ENCODE peak calls at places on chromosomes 4 and X, in five cellular contexts. E is A549, S is tibial nerve, X is heart left ventricle, W is stomach. V is an unnamed sample.

GRCh38 chrX:118756111-118756510 is 28.7 kb downstream of the IL13RA1 start:
- DNase-seq in E (no peak), S (peak; percentile 9), X (no peak), W (no peak), V (no peak)

GRCh38 chr4:66014146-66014765 is 344.0 kb upstream of the EPHA5 start:
- DNase-seq in E (no peak), S (no peak), X (no peak), W (no peak), V (no peak)

GRCh38 chrX:51053741-51054140 is 143.2 kb downstream of the BMP15 start:
- DNase-seq in E (no peak), S (no peak), X (no peak), W (no peak), V (no peak)

GRCh38 chrX:45769919-45770582 is 569.4 kb upstream of the DIPK2B start:
- DNase-seq in E (peak; percentile 74), S (peak; percentile 49), X (peak; percentile 65), W (peak; percentile 56), V (peak; percentile 86)

GRCh38 chr4:72974694-72975487 is 94.6 kb downstream of the COX18 start:
- DNase-seq in E (no peak), S (no peak), X (no peak), W (no peak), V (no peak)

GRCh38 chr4:124132161-124132560 is 580.4 kb downstream of the ANKRD50 start:
- DNase-seq in E (no peak), S (no peak), X (no peak), W (no peak), V (no peak)

GRCh38 chrX:119984652-119985051 is 41.1 kb upstream of the NKAP start:
- DNase-seq in E (no peak), S (no peak), X (no peak), W (no peak), V (no peak)

GRCh38 chr4:54800831-54801530 is 143.2 kb downstream of the KIT start:
- DNase-seq in E (no peak), S (no peak), X (no peak), W (no peak), V (no peak)

GRCh38 chrX:34058005-34058404 is 74.1 kb downstream of the FAM47A start:
- DNase-seq in E (no peak), S (no peak), X (no peak), W (no peak), V (no peak)

GRCh38 chrX:49695276-49696180 is at the start of gene PAGE1:
- DNase-seq in E (no peak), S (no peak), X (no peak), W (no peak), V (no peak)

GRCh38 chr4:158936238-158936637 is 166.6 kb upstream of the RAPGEF2 start:
- DNase-seq in E (no peak), S (peak; percentile 43), X (no peak), W (no peak), V (no peak)

GRCh38 chrX:41799661-41800060 is 75.7 kb downstream of the GPR82 start:
- DNase-seq in E (no peak), S (no peak), X (no peak), W (no peak), V (no peak)

GRCh38 chr4:20421586-20421985 is 169.9 kb downstream of the SLIT2 start:
- DNase-seq in E (no peak), S (no peak), X (no peak), W (no peak), V (no peak)

GRCh38 chrX:150719641-150720040 is 26.4 kb downstream of the MTMR1 start:
- DNase-seq in E (no peak), S (no peak), X (no peak), W (no peak), V (no peak)

GRCh38 chr4:177699365-177700213 is 257.4 kb upstream of the AGA start:
- DNase-seq in E (no peak), S (no peak), X (no peak), W (no peak), V (no peak)

GRCh38 chrX:13180807-13181206 is 136.4 kb upstream of the FAM9C start:
- DNase-seq in E (no peak), S (no peak), X (no peak), W (no peak), V (no peak)

GRCh38 chrX:21985332-21985777 is 44.8 kb downstream of the SMS start:
- DNase-seq in E (peak; percentile 77), S (peak; percentile 76), X (peak; percentile 26), W (peak; percentile 74), V (peak; percentile 54)

GRCh38 chr4:161714022-161714751 is 449.6 kb downstream of the FSTL5 start:
- DNase-seq in E (no peak), S (no peak), X (no peak), W (no peak), V (no peak)

GRCh38 chr4:40980318-40980883 is 230.6 kb downstream of the NSUN7 start:
- DNase-seq in E (no peak), S (no peak), X (no peak), W (no peak), V (no peak)

GRCh38 chr4:110042540-110043517 is 130.1 kb downstream of the EGF start:
- DNase-seq in E (no peak), S (no peak), X (no peak), W (no peak), V (no peak)

GRCh38 chr4:182306792-182307507 is 63.7 kb downstream of the TENM3 start:
- DNase-seq in E (no peak), S (no peak), X (no peak), W (no peak), V (no peak)

GRCh38 chr4:11404431-11404830 is 24.3 kb downstream of the HS3ST1 start:
- DNase-seq in E (no peak), S (no peak), X (no peak), W (no peak), V (no peak)

GRCh38 chr4:185018834-185019450 is 652 bp downstream of the HELT start:
- DNase-seq in E (no peak), S (no peak), X (no peak), W (no peak), V (peak; percentile 41)

GRCh38 chr4:1200425-1201035 is 28.1 kb upstream of the SPON2 start:
- DNase-seq in E (no peak), S (no peak), X (no peak), W (peak; percentile 51), V (peak; percentile 61)

GRCh38 chr4:99234331-99235010 is 15.4 kb upstream of the ADH6 start:
- DNase-seq in E (no peak), S (no peak), X (no peak), W (no peak), V (no peak)

GRCh38 chrX:9429767-9430166 is 35.1 kb upstream of the TBL1X start:
- DNase-seq in E (no peak), S (no peak), X (no peak), W (no peak), V (no peak)

GRCh38 chr4:53119685-53120084 is 246.2 kb downstream of the SCFD2 start:
- DNase-seq in E (no peak), S (peak; percentile 41), X (no peak), W (no peak), V (no peak)

GRCh38 chr4:127165971-127166370 is 466.8 kb upstream of the INTU start:
- DNase-seq in E (no peak), S (no peak), X (no peak), W (no peak), V (no peak)

GRCh38 chrX:9436812-9437211 is 28.0 kb upstream of the TBL1X start:
- DNase-seq in E (no peak), S (no peak), X (no peak), W (no peak), V (no peak)

GRCh38 chr4:48065587-48066052 is 49.0 kb downstream of the NIPAL1 start:
- DNase-seq in E (no peak), S (no peak), X (no peak), W (no peak), V (no peak)

GRCh38 chr4:64822405-64822804 is 413.2 kb upstream of the TECRL start:
- DNase-seq in E (no peak), S (no peak), X (no peak), W (no peak), V (no peak)

GRCh38 chr4:166078383-166078782 is 205.3 kb downstream of the TLL1 start:
- DNase-seq in E (no peak), S (no peak), X (no peak), W (no peak), V (no peak)

DNA sequence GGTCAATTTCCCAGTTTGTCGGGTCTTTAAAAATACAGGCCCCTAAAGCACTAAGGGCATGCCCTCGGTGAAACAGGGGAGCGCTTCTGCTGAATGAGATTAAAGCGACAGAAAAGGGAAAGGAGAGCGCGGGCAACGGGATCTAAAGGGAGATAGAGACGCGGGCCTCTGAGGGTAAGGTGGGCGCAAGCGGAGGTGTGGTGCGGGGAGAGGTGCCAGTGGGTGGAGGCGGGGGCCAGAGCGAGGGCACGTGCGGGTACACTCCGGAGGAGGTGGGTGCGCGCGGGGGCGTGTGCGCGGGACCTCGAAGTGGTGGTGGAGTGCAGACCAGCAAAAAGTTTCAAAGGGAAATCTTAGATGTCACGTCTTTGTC is 777 bp upstream of the TET2 start:
- DNase-seq in E (no peak), S (no peak), X (no peak), W (no peak), V (peak; percentile 63)
- TF ChIP-seq POLR2A in E (no peak), S (no peak), X (no peak), W (no peak), V (no peak)

DNA sequence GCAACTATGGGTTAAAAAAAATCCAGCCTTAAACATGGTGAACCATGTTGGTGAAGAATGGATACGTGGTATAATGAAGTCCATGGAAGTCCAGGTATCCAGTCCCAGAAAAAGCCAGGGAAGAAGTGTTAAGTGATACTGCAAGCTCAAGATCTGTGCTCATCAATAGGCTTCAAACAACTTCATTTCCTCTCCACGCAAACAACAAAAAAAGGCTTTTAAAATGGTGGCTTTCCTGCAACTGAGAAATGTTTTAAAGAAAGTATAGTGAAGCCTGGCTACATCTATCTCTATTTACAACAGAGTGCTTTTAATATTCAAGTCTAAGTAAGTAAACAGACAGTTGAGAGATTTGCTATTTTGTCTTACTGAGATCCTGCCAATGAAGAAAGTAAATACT is 1.6 kb downstream of the TAPT1 start:
- DNase-seq in E (no peak), S (no peak), X (no peak), W (no peak), V (no peak)
- H3K4me3 ChIP-seq in E (peak overlapping the region; percentile 95), S (no peak overlapping the region), X (peak overlapping the region; percentile 77), W (peak overlapping the region; percentile 71), V (peak overlapping the region; percentile 8)

GRCh38 chr4:147788791-147789190 is 56.9 kb downstream of the ARHGAP10 start:
- DNase-seq in E (no peak), S (no peak), X (no peak), W (no peak), V (no peak)
- H3K4me1 ChIP-seq in E (peaks cover 32% of the 10 kb centered on the region), S (peaks cover 81% of the 10 kb centered on the region), X (peaks cover 30% of the 10 kb centered on the region), W (peaks cover 87% of the 10 kb centered on the region), V (no peaks in the 10 kb centered on the region)

DNA sequence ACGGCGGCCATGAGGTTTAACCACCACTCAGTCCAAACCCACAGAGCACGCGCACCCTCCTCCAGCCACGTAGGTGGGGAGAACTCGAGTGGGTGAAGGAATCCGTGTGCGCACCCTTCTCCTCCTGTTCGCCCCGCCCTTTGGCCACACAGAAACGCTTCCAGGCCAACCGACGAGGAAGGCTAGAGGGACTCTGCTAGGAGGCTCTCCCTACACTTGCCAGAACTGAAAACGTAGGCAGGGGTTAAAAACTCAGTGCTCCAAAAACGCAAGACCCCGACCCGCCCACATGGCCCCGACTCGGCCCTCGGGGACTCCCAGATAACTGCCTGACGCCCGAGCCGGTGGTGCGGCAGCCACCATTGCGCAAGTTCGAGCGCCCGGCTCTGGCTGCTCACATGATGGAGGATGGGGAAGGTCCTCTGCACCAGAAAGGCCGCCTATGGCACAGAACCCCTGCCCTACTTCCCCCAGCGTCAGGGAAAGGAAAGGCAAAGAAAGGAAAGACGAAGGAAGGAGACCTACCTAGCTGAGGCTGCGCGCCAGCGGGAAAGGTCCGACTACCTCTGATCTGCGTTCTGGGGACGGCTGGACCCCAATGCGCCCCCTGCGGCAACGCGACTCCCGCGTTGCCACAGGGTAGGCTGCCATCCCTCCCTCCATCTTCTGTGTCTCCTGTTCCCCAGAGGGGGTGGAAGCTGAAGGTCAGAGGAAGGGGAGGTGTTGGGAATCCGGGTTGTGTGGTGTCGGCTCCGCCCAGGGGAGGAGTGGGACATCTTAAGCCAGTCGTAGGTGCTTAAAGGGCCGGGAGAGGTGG is 201.9 kb upstream of the AGTR2 start:
- DNase-seq in E (peak; percentile 71), S (peak; percentile 5), X (peak; percentile 47), W (no peak), V (no peak)
- TF ChIP-seq POLR2A in E (peak; percentile 61), S (no peak), X (no peak), W (no peak), V (peak; percentile 17)

V was measured in Peyer's patch.